ENCODE peak calls at places on chromosomes 12 and 14, in five cellular contexts. One of them, this sample, is unnamed.

GRCh38 chr12:22858849-22859569 is 234.0 kb downstream of the ETNK1 start:
- DNase-seq in BJ: no peak
- DNase-seq in mammary epithelial cell: no peak
- DNase-seq in left ventricle myocardium inferior: no peak
- DNase-seq in fibroblast of mammary gland: peak; percentile 85
- DNase-seq in this sample: peak; percentile 39

GRCh38 chr12:42483534-42483857 is 106.0 kb downstream of the PRICKLE1 start:
- DNase-seq in BJ: no peak
- DNase-seq in mammary epithelial cell: peak; percentile 42
- DNase-seq in left ventricle myocardium inferior: peak; percentile 42
- DNase-seq in fibroblast of mammary gland: no peak
- DNase-seq in this sample: no peak

GRCh38 chr12:53229454-53229853 is 2.6 kb downstream of the RARG start:
- DNase-seq in BJ: no peak
- DNase-seq in mammary epithelial cell: no peak
- DNase-seq in left ventricle myocardium inferior: no peak
- DNase-seq in fibroblast of mammary gland: no peak
- DNase-seq in this sample: no peak

GRCh38 chr12:93870020-93870795 is 193.0 kb downstream of the CRADD start:
- DNase-seq in BJ: no peak
- DNase-seq in mammary epithelial cell: no peak
- DNase-seq in left ventricle myocardium inferior: no peak
- DNase-seq in fibroblast of mammary gland: peak; percentile 70
- DNase-seq in this sample: no peak

GRCh38 chr12:22084852-22085251 is 38.8 kb downstream of the CMAS start:
- DNase-seq in BJ: no peak
- DNase-seq in mammary epithelial cell: no peak
- DNase-seq in left ventricle myocardium inferior: no peak
- DNase-seq in fibroblast of mammary gland: no peak
- DNase-seq in this sample: no peak

GRCh38 chr14:70822706-70823185 is 13.4 kb upstream of the MAP3K9 start:
- DNase-seq in BJ: no peak
- DNase-seq in mammary epithelial cell: no peak
- DNase-seq in left ventricle myocardium inferior: peak; percentile 43
- DNase-seq in fibroblast of mammary gland: peak; percentile 32
- DNase-seq in this sample: peak; percentile 17

GRCh38 chr14:98952595-98953325 is 319.2 kb downstream of the BCL11B start:
- DNase-seq in BJ: no peak
- DNase-seq in mammary epithelial cell: peak; percentile 84
- DNase-seq in left ventricle myocardium inferior: no peak
- DNase-seq in fibroblast of mammary gland: peak; percentile 80
- DNase-seq in this sample: peak; percentile 13

GRCh38 chr12:107514887-107515445 is 170.6 kb upstream of the PWP1 start:
- DNase-seq in BJ: no peak
- DNase-seq in mammary epithelial cell: no peak
- DNase-seq in left ventricle myocardium inferior: no peak
- DNase-seq in fibroblast of mammary gland: peak; percentile 96
- DNase-seq in this sample: peak; percentile 89

GRCh38 chr12:68324531-68324930 is 7.6 kb downstream of the MDM1 start:
- DNase-seq in BJ: no peak
- DNase-seq in mammary epithelial cell: no peak
- DNase-seq in left ventricle myocardium inferior: no peak
- DNase-seq in fibroblast of mammary gland: no peak
- DNase-seq in this sample: no peak

GRCh38 chr14:101876539-101876938 is 87.8 kb upstream of the DYNC1H1 start:
- DNase-seq in BJ: peak; percentile 48
- DNase-seq in mammary epithelial cell: no peak
- DNase-seq in left ventricle myocardium inferior: peak; percentile 79
- DNase-seq in fibroblast of mammary gland: peak; percentile 93
- DNase-seq in this sample: peak; percentile 21

GRCh38 chr14:60514378-60515243 is 5.7 kb downstream of the SIX6 start:
- DNase-seq in BJ: no peak
- DNase-seq in mammary epithelial cell: no peak
- DNase-seq in left ventricle myocardium inferior: no peak
- DNase-seq in fibroblast of mammary gland: no peak
- DNase-seq in this sample: no peak

GRCh38 chr12:94615284-94616216 is 34.8 kb downstream of the TMCC3 start:
- DNase-seq in BJ: no peak
- DNase-seq in mammary epithelial cell: peak; percentile 93
- DNase-seq in left ventricle myocardium inferior: peak; percentile 24
- DNase-seq in fibroblast of mammary gland: peak; percentile 69
- DNase-seq in this sample: peak; percentile 68

GRCh38 chr14:101131451-101131916 is 228.0 kb upstream of the RTL1 start:
- DNase-seq in BJ: no peak
- DNase-seq in mammary epithelial cell: no peak
- DNase-seq in left ventricle myocardium inferior: no peak
- DNase-seq in fibroblast of mammary gland: no peak
- DNase-seq in this sample: no peak

GRCh38 chr14:24861083-24861630 is 188.8 kb downstream of the STXBP6 start:
- DNase-seq in BJ: peak; percentile 34
- DNase-seq in mammary epithelial cell: peak; percentile 61
- DNase-seq in left ventricle myocardium inferior: no peak
- DNase-seq in fibroblast of mammary gland: peak; percentile 17
- DNase-seq in this sample: no peak

GRCh38 chr12:64456119-64456518 is 4.2 kb downstream of the TBK1 start:
- DNase-seq in BJ: no peak
- DNase-seq in mammary epithelial cell: no peak
- DNase-seq in left ventricle myocardium inferior: no peak
- DNase-seq in fibroblast of mammary gland: no peak
- DNase-seq in this sample: no peak

GRCh38 chr12:89267404-89267803 is 84.9 kb downstream of the DUSP6 start:
- DNase-seq in BJ: no peak
- DNase-seq in mammary epithelial cell: no peak
- DNase-seq in left ventricle myocardium inferior: no peak
- DNase-seq in fibroblast of mammary gland: no peak
- DNase-seq in this sample: no peak

GRCh38 chr12:21825924-21826548 is 51.5 kb upstream of the KCNJ8 start:
- DNase-seq in BJ: no peak
- DNase-seq in mammary epithelial cell: no peak
- DNase-seq in left ventricle myocardium inferior: no peak
- DNase-seq in fibroblast of mammary gland: peak; percentile 8
- DNase-seq in this sample: no peak

GRCh38 chr12:114812858-114813761 is 129.1 kb upstream of the TBX3 start:
- DNase-seq in BJ: no peak
- DNase-seq in mammary epithelial cell: no peak
- DNase-seq in left ventricle myocardium inferior: no peak
- DNase-seq in fibroblast of mammary gland: no peak
- DNase-seq in this sample: no peak
- H3K4me3 ChIP-seq in BJ: no peak overlapping the region
- H3K4me3 ChIP-seq in mammary epithelial cell: no peak overlapping the region
- H3K4me3 ChIP-seq in left ventricle myocardium inferior: no peak overlapping the region
- H3K4me3 ChIP-seq in fibroblast of mammary gland: no peak overlapping the region
- H3K4me3 ChIP-seq in this sample: no peak overlapping the region

DNA sequence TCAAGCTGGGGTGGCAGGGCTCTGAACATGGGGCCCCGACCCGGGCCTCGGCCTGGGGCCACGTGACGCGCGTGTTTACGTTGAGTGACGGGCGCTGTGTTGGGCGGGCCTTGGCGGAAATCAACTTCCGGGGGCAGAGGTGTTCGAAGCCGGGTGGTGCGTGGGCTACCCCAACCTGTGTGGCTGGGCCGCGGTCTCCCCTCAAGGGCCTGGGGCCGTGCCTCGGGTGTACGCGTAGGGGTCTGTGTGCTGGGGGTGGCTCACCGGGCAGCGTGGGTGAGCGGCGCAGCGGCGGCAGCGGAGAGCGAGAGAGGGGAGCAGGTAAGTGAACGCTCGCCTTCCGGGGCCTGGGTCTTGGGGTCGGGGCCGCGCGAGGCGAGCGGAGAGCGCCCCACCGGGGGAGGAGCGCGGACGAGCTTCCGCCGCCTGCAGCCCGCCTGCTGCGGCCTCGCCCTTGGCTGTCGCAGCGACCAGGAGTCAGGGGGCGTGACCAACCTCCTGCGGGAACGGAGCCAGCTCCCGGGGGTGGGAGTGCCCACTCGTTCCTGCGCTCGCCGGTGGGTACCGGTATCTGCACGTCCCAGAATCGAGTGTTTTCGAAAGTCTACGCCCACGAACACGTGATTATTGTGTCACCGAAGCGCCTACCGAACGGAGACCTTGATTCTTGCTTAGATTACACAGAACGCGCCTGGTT is at the start of gene CCDC91:
- DNase-seq in BJ: no peak
- DNase-seq in mammary epithelial cell: peak; percentile 86
- DNase-seq in left ventricle myocardium inferior: peak; percentile 85
- DNase-seq in fibroblast of mammary gland: peak; percentile 82
- DNase-seq in this sample: no peak
- H3K4me3 ChIP-seq in BJ: peak within 1 kb of the TSS; percentile 84
- H3K4me3 ChIP-seq in mammary epithelial cell: peak within 1 kb of the TSS; percentile 88
- H3K4me3 ChIP-seq in left ventricle myocardium inferior: peak within 1 kb of the TSS; percentile 92
- H3K4me3 ChIP-seq in fibroblast of mammary gland: peak within 1 kb of the TSS; percentile 79
- H3K4me3 ChIP-seq in this sample: peak within 1 kb of the TSS; percentile 81

GRCh38 chr12:52011602-52012214 is 5.0 kb downstream of the TAMALIN start:
- DNase-seq in BJ: no peak
- DNase-seq in mammary epithelial cell: no peak
- DNase-seq in left ventricle myocardium inferior: no peak
- DNase-seq in fibroblast of mammary gland: no peak
- DNase-seq in this sample: no peak

GRCh38 chr12:52009081-52009751 is 2.5 kb downstream of the TAMALIN start:
- DNase-seq in BJ: no peak
- DNase-seq in mammary epithelial cell: no peak
- DNase-seq in left ventricle myocardium inferior: no peak
- DNase-seq in fibroblast of mammary gland: no peak
- DNase-seq in this sample: no peak

GRCh38 chr12:52010692-52011601 is 4.2 kb downstream of the TAMALIN start:
- DNase-seq in BJ: no peak
- DNase-seq in mammary epithelial cell: no peak
- DNase-seq in left ventricle myocardium inferior: no peak
- DNase-seq in fibroblast of mammary gland: no peak
- DNase-seq in this sample: no peak

GRCh38 chr12:52007982-52008510 is 1.3 kb downstream of the TAMALIN start:
- DNase-seq in BJ: no peak
- DNase-seq in mammary epithelial cell: no peak
- DNase-seq in left ventricle myocardium inferior: no peak
- DNase-seq in fibroblast of mammary gland: no peak
- DNase-seq in this sample: no peak

DNA sequence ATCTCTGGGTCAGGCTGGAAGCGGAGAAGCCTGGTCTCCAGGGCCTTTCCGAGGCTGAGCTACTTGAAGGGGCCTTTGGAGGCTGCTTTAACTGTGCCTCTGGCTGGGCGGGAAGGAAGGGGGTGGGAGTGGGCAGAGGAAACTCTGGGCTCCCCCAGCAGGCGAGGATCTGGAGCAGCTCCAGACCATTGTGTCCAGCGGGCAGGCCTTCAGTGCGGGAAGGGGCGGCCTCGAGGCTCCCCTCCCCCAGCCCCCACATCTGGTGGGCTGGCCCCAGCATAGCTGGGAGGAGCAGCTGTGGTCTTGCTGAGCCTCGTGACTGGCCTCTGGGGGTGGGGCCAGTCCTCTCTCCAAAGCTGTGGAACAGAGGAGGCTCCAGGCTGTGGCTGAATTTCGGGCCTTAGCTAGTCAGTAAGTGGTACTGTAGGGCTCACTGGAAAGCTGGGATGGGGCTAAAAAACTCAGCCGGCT is 3.4 kb downstream of the TAMALIN start:
- DNase-seq in BJ: no peak
- DNase-seq in mammary epithelial cell: no peak
- DNase-seq in left ventricle myocardium inferior: peak; percentile 85
- DNase-seq in fibroblast of mammary gland: peak; percentile 72
- DNase-seq in this sample: peak; percentile 76
- H3K4me3 ChIP-seq in BJ: no peak overlapping the region
- H3K4me3 ChIP-seq in mammary epithelial cell: no peak overlapping the region
- H3K4me3 ChIP-seq in left ventricle myocardium inferior: peak overlapping the region; percentile 86
- H3K4me3 ChIP-seq in fibroblast of mammary gland: peak overlapping the region; percentile 9
- H3K4me3 ChIP-seq in this sample: peak overlapping the region; percentile 13

GRCh38 chr14:103870144-103870876 is 22.9 kb upstream of the PPP1R13B start:
- DNase-seq in BJ: no peak
- DNase-seq in mammary epithelial cell: no peak
- DNase-seq in left ventricle myocardium inferior: no peak
- DNase-seq in fibroblast of mammary gland: no peak
- DNase-seq in this sample: no peak

GRCh38 chr14:103869406-103870143 is 22.2 kb upstream of the PPP1R13B start:
- DNase-seq in BJ: no peak
- DNase-seq in mammary epithelial cell: no peak
- DNase-seq in left ventricle myocardium inferior: no peak
- DNase-seq in fibroblast of mammary gland: no peak
- DNase-seq in this sample: no peak

GRCh38 chr14:103870891-103871595 is 23.7 kb upstream of the PPP1R13B start:
- DNase-seq in BJ: no peak
- DNase-seq in mammary epithelial cell: no peak
- DNase-seq in left ventricle myocardium inferior: no peak
- DNase-seq in fibroblast of mammary gland: no peak
- DNase-seq in this sample: no peak

GRCh38 chr14:103872492-103873113 is 25.2 kb upstream of the PPP1R13B start:
- DNase-seq in BJ: no peak
- DNase-seq in mammary epithelial cell: no peak
- DNase-seq in left ventricle myocardium inferior: no peak
- DNase-seq in fibroblast of mammary gland: no peak
- DNase-seq in this sample: no peak

DNA sequence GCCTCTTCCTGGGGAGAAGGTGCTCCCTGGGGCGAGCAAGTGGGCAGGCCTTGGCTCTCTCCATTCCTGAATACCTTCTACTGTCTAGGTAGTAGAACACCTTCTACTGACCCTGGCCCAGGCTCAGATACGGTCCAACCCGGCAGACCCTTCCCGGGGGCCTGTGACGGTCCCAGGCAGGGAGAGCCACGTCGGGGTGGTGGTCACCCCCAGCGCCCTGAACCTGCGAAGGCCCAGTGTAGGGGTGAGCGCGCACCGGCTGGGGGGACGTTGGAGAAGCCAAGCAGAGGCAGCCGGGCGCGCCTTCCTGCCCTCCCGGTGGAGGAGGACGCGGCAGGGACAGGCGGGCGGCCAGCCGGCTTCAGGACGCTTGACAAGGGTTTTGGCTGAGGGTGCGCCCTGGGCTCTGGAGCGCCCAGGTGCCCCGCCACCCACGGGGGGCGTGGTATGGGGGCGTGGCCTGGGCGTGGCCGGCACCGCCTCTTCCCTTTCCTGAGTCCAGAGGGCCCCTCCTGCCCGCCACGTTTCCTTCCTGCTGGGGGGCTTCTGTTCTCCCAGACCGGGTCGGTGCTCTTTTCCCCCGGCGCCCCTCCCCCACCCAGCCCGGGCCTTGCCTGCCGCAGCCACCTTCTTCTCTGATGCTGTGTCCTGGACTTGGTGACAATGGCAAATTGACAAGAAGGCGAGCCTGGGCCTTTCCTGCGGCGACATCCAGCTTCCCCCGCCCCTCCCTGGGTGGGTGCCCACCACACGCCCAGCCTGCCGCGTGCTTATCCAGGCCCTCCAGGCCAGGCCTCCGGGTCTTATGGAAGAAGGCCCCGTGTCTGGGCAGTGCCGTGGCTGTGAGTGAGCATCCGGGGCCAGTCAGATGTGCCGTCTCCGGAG is 24.5 kb upstream of the PPP1R13B start:
- DNase-seq in BJ: no peak
- DNase-seq in mammary epithelial cell: no peak
- DNase-seq in left ventricle myocardium inferior: peak; percentile 72
- DNase-seq in fibroblast of mammary gland: no peak
- DNase-seq in this sample: no peak
- H3K4me3 ChIP-seq in BJ: peak overlapping the region; percentile 5
- H3K4me3 ChIP-seq in mammary epithelial cell: peak overlapping the region; percentile 28
- H3K4me3 ChIP-seq in left ventricle myocardium inferior: peak overlapping the region; percentile 57
- H3K4me3 ChIP-seq in fibroblast of mammary gland: no peak overlapping the region
- H3K4me3 ChIP-seq in this sample: peak overlapping the region; percentile 20